ENCODE peak calls at places on chromosomes 6 and 20, in seven cellular contexts. H is Right ventricle myocardium superior, Z is NAMALWA, A is AG09319, X is cardiac muscle cell, S is H9, B is lung. Y is an unnamed sample.

GRCh38 chr6:159110013-159110412 is 59.2 kb upstream of the FNDC1 start:
- DNase-seq in X (peak), S (peak), H (no peak), A (no peak), B (peak), Z (peak), Y (peak)

GRCh38 chr20:44773070-44773829 is 27.6 kb downstream of the KCNK15 start:
- DNase-seq in S (no peak), A (no peak), X (no peak), H (no peak), B (no peak), Z (no peak), Y (no peak)

GRCh38 chr6:123263981-123264380 is 267.9 kb downstream of the CLVS2 start:
- DNase-seq in S (no peak), Z (no peak), X (no peak), B (no peak), H (no peak), A (no peak), Y (no peak)

GRCh38 chr6:112560651-112561050 is 213.5 kb downstream of the RFPL4B start:
- DNase-seq in X (no peak), B (no peak), A (no peak), H (no peak), S (no peak), Z (peak), Y (no peak)

GRCh38 chr6:101391772-101392560 is 1.5 kb upstream of the GRIK2 start:
- DNase-seq in H (no peak), X (no peak), S (peak), B (no peak), Z (no peak), A (no peak), Y (no peak)

GRCh38 chr20:37407117-37407566 is 61.2 kb downstream of the SRC start:
- DNase-seq in X (no peak), Z (no peak), B (no peak), H (no peak), A (no peak), S (no peak), Y (no peak)

GRCh38 chr20:11296221-11296620 is 621.5 kb upstream of the BTBD3 start:
- DNase-seq in B (no peak), S (no peak), Z (no peak), X (peak), H (no peak), A (no peak), Y (no peak)

GRCh38 chr20:44334709-44335108 is 2.1 kb upstream of the R3HDML start:
- DNase-seq in X (no peak), A (no peak), Z (no peak), B (no peak), S (no peak), H (no peak), Y (no peak)

GRCh38 chr6:146135167-146135566 is 106.3 kb downstream of the GRM1 start:
- DNase-seq in S (no peak), B (no peak), Z (no peak), X (no peak), A (no peak), H (no peak), Y (no peak)

GRCh38 chr6:73712536-73712935 is 16.5 kb downstream of the CD109 start:
- DNase-seq in Z (no peak), B (no peak), H (no peak), S (no peak), X (no peak), A (no peak), Y (no peak)

GRCh38 chr6:144285798-144286502 is 815 bp downstream of the UTRN start:
- DNase-seq in A (no peak), B (peak), H (peak), S (peak), X (peak), Z (no peak), Y (peak)

GRCh38 chr6:15879372-15880261 is 216.8 kb upstream of the DTNBP1 start:
- DNase-seq in X (peak), S (no peak), B (peak), A (peak), H (peak), Z (peak), Y (peak)

GRCh38 chr20:31704225-31705119 is 18.2 kb downstream of the BCL2L1 start:
- DNase-seq in B (peak), Z (no peak), A (no peak), S (no peak), X (no peak), H (no peak), Y (no peak)

GRCh38 chr6:39625209-39625608 is 100.0 kb downstream of the KIF6 start:
- DNase-seq in B (no peak), A (no peak), Z (no peak), S (no peak), X (no peak), H (no peak), Y (no peak)

GRCh38 chr6:119444642-119445557 is 95.3 kb upstream of the MAN1A1 start:
- DNase-seq in H (no peak), A (no peak), Z (peak), X (no peak), B (no peak), S (no peak), Y (peak)

GRCh38 chr20:9160760-9161159 is 91.9 kb downstream of the PLCB4 start:
- DNase-seq in S (no peak), B (no peak), X (peak), H (no peak), A (no peak), Z (no peak), Y (no peak)

GRCh38 chr6:79538481-79538971 is 1.3 kb upstream of the LCA5 start:
- DNase-seq in B (no peak), H (no peak), X (no peak), Z (no peak), A (no peak), S (no peak), Y (peak)

GRCh38 chr6:52233975-52234823 is 10.1 kb downstream of the IL17F start:
- DNase-seq in X (peak), H (no peak), A (peak), Z (peak), S (peak), B (no peak), Y (peak)

GRCh38 chr6:165649701-165650137 is 13.3 kb downstream of the PDE10A start:
- DNase-seq in B (no peak), S (no peak), Z (no peak), X (no peak), H (no peak), A (no peak), Y (no peak)

GRCh38 chr20:62896526-62896925 is 29.8 kb downstream of the DIDO1 start:
- DNase-seq in S (no peak), Z (no peak), B (no peak), H (no peak), A (no peak), X (no peak), Y (no peak)

GRCh38 chr6:133411757-133412156 is 170.6 kb downstream of the EYA4 start:
- DNase-seq in A (no peak), H (no peak), X (no peak), B (no peak), S (no peak), Z (no peak), Y (no peak)

GRCh38 chr6:79984261-79984660 is 20.2 kb upstream of the TTK start:
- DNase-seq in X (no peak), Z (peak), B (no peak), S (peak), A (no peak), H (no peak), Y (peak)

Y was measured in erythroblast.